ENCODE peak calls at places on chromosomes 4 and X, in eight cellular contexts. B is midbrain, W is AG20443, V is T-helper 22 cell, H is ACHN, Z is iris pigment epithelial cell, F is HTR-8/SVneo, S is GM13977. G is an unnamed sample.

GRCh38 chrX:3312109-3312508 is 34.3 kb downstream of the MXRA5 start:
- DNase-seq in H (peak; percentile 21), V (no peak), Z (no peak), S (no peak), W (no peak), F (no peak), B (no peak), G (no peak)

GRCh38 chrX:12719837-12720236 is 71.4 kb upstream of the PRPS2 start:
- DNase-seq in S (no peak), V (no peak), W (no peak), H (no peak), Z (no peak), B (no peak), F (no peak), G (no peak)

GRCh38 chrX:2897311-2897689 is 31.8 kb downstream of the ARSD start:
- DNase-seq in Z (no peak), W (no peak), F (no peak), H (no peak), V (no peak), B (no peak), S (no peak), G (no peak)

GRCh38 chrX:149909324-149910177 is 19.8 kb upstream of the HSFX4 start:
- DNase-seq in S (no peak), H (no peak), Z (no peak), F (no peak), V (no peak), B (no peak), W (no peak), G (no peak)

GRCh38 chrX:100316987-100317386 is 93.1 kb downstream of the PCDH19 start:
- DNase-seq in B (no peak), V (no peak), H (no peak), S (no peak), Z (no peak), F (no peak), W (no peak), G (peak; percentile 0)

GRCh38 chr4:22385615-22386014 is 130.3 kb downstream of the ADGRA3 start:
- DNase-seq in H (peak; percentile 23), F (peak; percentile 37), V (no peak), W (peak; percentile 24), B (no peak), Z (peak; percentile 51), S (no peak), G (peak; percentile 45)

GRCh38 chr4:23853986-23854385 is 35.9 kb downstream of the PPARGC1A start:
- DNase-seq in S (no peak), V (no peak), Z (no peak), W (no peak), B (no peak), F (no peak), H (no peak), G (no peak)

GRCh38 chr4:8665406-8666360 is 73.1 kb downstream of the CPZ start:
- DNase-seq in B (no peak), V (no peak), W (no peak), Z (no peak), H (peak; percentile 2), F (peak; percentile 21), S (no peak), G (no peak)

GRCh38 chr4:86762649-86763048 is 86.5 kb downstream of the SLC10A6 start:
- DNase-seq in S (no peak), F (no peak), W (no peak), V (no peak), B (no peak), H (no peak), Z (no peak), G (no peak)